ENCODE peak calls at places on chromosomes 5 and 9, in six cellular contexts. One of them, this sample, is unnamed.

GRCh38 chr9:104984121-104984520 is 56.2 kb upstream of the ABCA1 start:
- DNase-seq in IMR-90: no peak
- DNase-seq in mesendoderm: no peak
- DNase-seq in H1: no peak
- DNase-seq in mesenchymal stem cell: no peak
- DNase-seq in neuronal stem cell: no peak
- DNase-seq in this sample: no peak

GRCh38 chr5:17222679-17223078 is 5.2 kb downstream of the BASP1 start:
- DNase-seq in mesendoderm: no peak
- DNase-seq in mesenchymal stem cell: peak
- DNase-seq in H1: no peak
- DNase-seq in neuronal stem cell: no peak
- DNase-seq in IMR-90: no peak
- DNase-seq in this sample: no peak

GRCh38 chr5:147805030-147805454 is 22.5 kb upstream of the JAKMIP2 start:
- DNase-seq in mesenchymal stem cell: peak
- DNase-seq in neuronal stem cell: no peak
- DNase-seq in mesendoderm: no peak
- DNase-seq in IMR-90: no peak
- DNase-seq in H1: no peak
- DNase-seq in this sample: no peak

GRCh38 chr5:79694652-79695051 is 5.0 kb downstream of the CMYA5 start:
- DNase-seq in IMR-90: peak
- DNase-seq in mesenchymal stem cell: no peak
- DNase-seq in mesendoderm: peak
- DNase-seq in neuronal stem cell: no peak
- DNase-seq in H1: no peak
- DNase-seq in this sample: no peak

GRCh38 chr9:109517798-109518435 is 19.8 kb upstream of the PTPN3 start:
- DNase-seq in IMR-90: no peak
- DNase-seq in mesendoderm: no peak
- DNase-seq in neuronal stem cell: no peak
- DNase-seq in mesenchymal stem cell: no peak
- DNase-seq in H1: no peak
- DNase-seq in this sample: no peak

GRCh38 chr5:120848883-120849282 is 384.8 kb downstream of the PRR16 start:
- DNase-seq in H1: no peak
- DNase-seq in neuronal stem cell: no peak
- DNase-seq in mesenchymal stem cell: no peak
- DNase-seq in IMR-90: no peak
- DNase-seq in mesendoderm: peak
- DNase-seq in this sample: peak

GRCh38 chr5:170219615-170220014 is 13.2 kb upstream of the C5orf58 start:
- DNase-seq in neuronal stem cell: no peak
- DNase-seq in mesenchymal stem cell: peak
- DNase-seq in IMR-90: peak
- DNase-seq in H1: no peak
- DNase-seq in mesendoderm: peak
- DNase-seq in this sample: no peak

GRCh38 chr9:84371737-84372136 is 31.2 kb upstream of the SLC28A3 start:
- DNase-seq in mesenchymal stem cell: peak
- DNase-seq in mesendoderm: no peak
- DNase-seq in IMR-90: peak
- DNase-seq in H1: no peak
- DNase-seq in neuronal stem cell: no peak
- DNase-seq in this sample: no peak

GRCh38 chr9:108673386-108673785 is 182.4 kb downstream of the ACTL7B start:
- DNase-seq in mesenchymal stem cell: no peak
- DNase-seq in neuronal stem cell: no peak
- DNase-seq in IMR-90: no peak
- DNase-seq in H1: no peak
- DNase-seq in mesendoderm: no peak
- DNase-seq in this sample: no peak

GRCh38 chr5:121581588-121581987 is 270.1 kb upstream of the FTMT start:
- DNase-seq in neuronal stem cell: no peak
- DNase-seq in mesendoderm: no peak
- DNase-seq in mesenchymal stem cell: no peak
- DNase-seq in H1: no peak
- DNase-seq in IMR-90: no peak
- DNase-seq in this sample: no peak

GRCh38 chr9:131677445-131678180 is 62.3 kb downstream of the RAPGEF1 start:
- DNase-seq in mesendoderm: no peak
- DNase-seq in neuronal stem cell: no peak
- DNase-seq in H1: no peak
- DNase-seq in mesenchymal stem cell: peak
- DNase-seq in IMR-90: peak
- DNase-seq in this sample: no peak
- H3K4ac ChIP-seq in mesendoderm: no peak
- H3K4ac ChIP-seq in neuronal stem cell: no peak
- H3K4ac ChIP-seq in H1: peak
- H3K4ac ChIP-seq in mesenchymal stem cell: no peak
- H3K4ac ChIP-seq in IMR-90: peak
- H3K4ac ChIP-seq in this sample: no peak

GRCh38 chr9:34992376-34992951 is 2.9 kb downstream of the DNAJB5 start:
- DNase-seq in mesendoderm: peak
- DNase-seq in IMR-90: peak
- DNase-seq in H1: no peak
- DNase-seq in neuronal stem cell: no peak
- DNase-seq in mesenchymal stem cell: peak
- DNase-seq in this sample: peak
- H3K4ac ChIP-seq in mesendoderm: no peak
- H3K4ac ChIP-seq in IMR-90: peak
- H3K4ac ChIP-seq in H1: peak
- H3K4ac ChIP-seq in neuronal stem cell: no peak
- H3K4ac ChIP-seq in mesenchymal stem cell: peak
- H3K4ac ChIP-seq in this sample: no peak

DNA sequence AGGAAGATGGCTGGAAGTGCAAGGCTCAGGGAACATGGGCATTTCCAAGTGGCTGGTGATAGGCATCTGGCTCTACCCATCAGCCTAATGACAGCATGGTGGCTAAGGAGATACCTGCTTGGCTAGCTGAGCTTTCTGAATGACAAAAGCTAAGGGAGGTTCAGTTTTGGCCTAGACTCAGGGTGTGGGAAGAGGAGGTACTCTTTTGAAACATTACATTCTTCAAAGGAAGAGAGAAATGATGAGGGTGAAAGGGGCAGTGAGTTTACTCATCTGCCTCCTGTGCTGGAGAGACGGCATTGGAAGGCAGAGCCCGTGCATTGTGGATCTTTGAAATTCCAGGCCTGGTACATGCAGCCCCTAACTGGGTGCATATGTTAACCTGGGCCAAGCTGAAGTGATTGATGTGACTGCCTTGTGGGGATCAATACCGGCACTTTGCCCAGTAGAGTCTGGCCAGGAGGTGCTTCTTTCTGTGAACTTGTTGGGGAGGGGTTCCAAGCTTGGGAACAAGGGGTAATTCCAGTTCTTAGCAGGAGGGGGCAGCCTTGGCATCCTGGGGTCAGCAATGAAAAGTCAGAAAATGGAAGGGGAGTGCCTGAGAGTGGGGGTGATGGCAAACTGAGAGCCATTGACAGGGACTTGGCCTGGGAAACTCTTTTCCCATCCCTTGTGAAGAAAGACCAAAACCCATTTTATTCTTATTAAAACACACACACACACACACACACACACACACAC is 108.6 kb downstream of the ACER2 start:
- DNase-seq in mesendoderm: peak
- DNase-seq in H1: peak
- DNase-seq in neuronal stem cell: no peak
- DNase-seq in IMR-90: no peak
- DNase-seq in mesenchymal stem cell: no peak
- DNase-seq in this sample: peak
- H3K4ac ChIP-seq in mesendoderm: no peak
- H3K4ac ChIP-seq in H1: no peak
- H3K4ac ChIP-seq in neuronal stem cell: no peak
- H3K4ac ChIP-seq in IMR-90: no peak
- H3K4ac ChIP-seq in mesenchymal stem cell: no peak
- H3K4ac ChIP-seq in this sample: no peak

DNA sequence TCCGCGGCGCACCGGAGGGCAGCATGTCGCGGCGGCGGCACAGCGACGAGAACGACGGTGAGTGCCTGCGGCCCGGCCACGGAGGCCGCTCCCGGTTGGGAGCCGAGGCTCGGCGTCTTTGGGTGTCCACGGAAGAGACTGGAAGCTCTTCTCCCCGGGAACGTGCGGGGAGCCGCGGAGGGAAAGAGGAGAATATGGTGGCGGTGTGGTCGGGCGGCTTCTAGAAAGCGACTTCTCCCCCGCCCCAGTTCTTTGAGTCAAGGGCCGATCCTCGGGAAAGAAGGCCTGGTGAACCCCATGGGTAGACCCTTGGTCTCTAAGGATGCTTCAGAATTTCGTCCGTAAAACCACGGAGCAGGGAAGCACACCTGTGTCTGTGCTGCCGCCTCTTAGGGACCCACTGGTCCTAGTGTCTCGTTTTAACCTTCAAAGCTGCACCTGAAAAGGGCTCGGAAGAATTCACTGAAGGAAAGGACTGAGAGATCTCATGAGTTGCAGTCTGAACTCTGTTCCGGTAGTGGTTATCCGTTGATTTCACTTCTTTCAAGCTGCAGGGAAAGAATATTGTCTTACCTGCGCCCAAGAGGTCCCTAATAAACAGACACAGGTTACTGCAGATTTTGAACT is 351 bp downstream of the NCBP1 start:
- DNase-seq in mesenchymal stem cell: no peak
- DNase-seq in mesendoderm: no peak
- DNase-seq in H1: no peak
- DNase-seq in IMR-90: peak
- DNase-seq in neuronal stem cell: no peak
- DNase-seq in this sample: no peak
- H3K4ac ChIP-seq in mesenchymal stem cell: peak
- H3K4ac ChIP-seq in mesendoderm: peak
- H3K4ac ChIP-seq in H1: no peak
- H3K4ac ChIP-seq in IMR-90: peak
- H3K4ac ChIP-seq in neuronal stem cell: no peak
- H3K4ac ChIP-seq in this sample: no peak

DNA sequence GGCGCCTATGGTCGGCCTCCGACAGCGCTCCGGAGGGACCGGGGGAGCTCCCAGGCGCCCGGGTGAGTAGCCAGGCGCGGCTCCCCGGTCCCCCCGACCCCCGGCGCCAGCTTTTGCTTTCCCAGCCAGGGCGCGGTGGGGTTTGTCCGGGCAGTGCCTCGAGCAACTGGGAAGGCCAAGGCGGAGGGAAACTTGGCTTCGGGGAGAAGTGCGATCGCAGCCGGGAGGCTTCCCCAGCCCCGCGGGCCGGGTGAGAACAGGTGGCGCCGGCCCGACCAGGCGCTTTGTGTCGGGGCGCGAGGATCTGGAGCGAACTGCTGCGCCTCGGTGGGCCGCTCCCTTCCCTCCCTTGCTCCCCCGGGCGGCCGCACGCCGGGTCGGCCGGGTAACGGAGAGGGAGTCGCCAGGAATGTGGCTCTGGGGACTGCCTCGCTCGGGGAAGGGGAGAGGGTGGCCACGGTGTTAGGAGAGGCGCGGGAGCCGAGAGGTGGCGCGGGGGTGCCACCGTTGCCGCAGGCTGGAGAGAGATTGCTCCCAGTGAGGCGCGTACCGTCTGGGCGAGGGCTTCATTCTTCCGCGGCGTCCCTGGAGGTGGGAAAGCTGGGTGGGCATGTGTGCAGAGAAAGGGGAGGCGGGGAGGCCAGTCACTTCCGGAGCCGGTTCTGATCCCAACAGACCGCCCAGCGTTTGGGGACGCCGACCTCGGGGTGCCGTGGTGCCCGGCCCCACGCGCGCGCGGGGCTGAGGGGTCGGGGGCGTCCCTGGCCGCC is 564 bp downstream of the DAPK1 start:
- DNase-seq in IMR-90: no peak
- DNase-seq in mesendoderm: peak
- DNase-seq in mesenchymal stem cell: peak
- DNase-seq in neuronal stem cell: peak
- DNase-seq in H1: no peak
- DNase-seq in this sample: peak
- H3K4ac ChIP-seq in IMR-90: no peak
- H3K4ac ChIP-seq in mesendoderm: peak
- H3K4ac ChIP-seq in mesenchymal stem cell: no peak
- H3K4ac ChIP-seq in neuronal stem cell: peak
- H3K4ac ChIP-seq in H1: peak
- H3K4ac ChIP-seq in this sample: no peak

GRCh38 chr9:122822056-122822455 is 6.3 kb downstream of the PDCL start:
- DNase-seq in H1: no peak
- DNase-seq in mesendoderm: no peak
- DNase-seq in mesenchymal stem cell: no peak
- DNase-seq in IMR-90: no peak
- DNase-seq in neuronal stem cell: no peak
- DNase-seq in this sample: no peak

GRCh38 chr9:122832194-122832593 is 3.8 kb upstream of the PDCL start:
- DNase-seq in mesenchymal stem cell: no peak
- DNase-seq in H1: no peak
- DNase-seq in mesendoderm: no peak
- DNase-seq in IMR-90: no peak
- DNase-seq in neuronal stem cell: no peak
- DNase-seq in this sample: no peak

GRCh38 chr9:122822958-122823357 is 5.4 kb downstream of the PDCL start:
- DNase-seq in mesendoderm: no peak
- DNase-seq in mesenchymal stem cell: no peak
- DNase-seq in neuronal stem cell: no peak
- DNase-seq in H1: no peak
- DNase-seq in IMR-90: no peak
- DNase-seq in this sample: no peak

GRCh38 chr9:122827759-122828090 is 663 bp downstream of the PDCL start:
- DNase-seq in IMR-90: peak
- DNase-seq in H1: no peak
- DNase-seq in mesenchymal stem cell: peak
- DNase-seq in neuronal stem cell: no peak
- DNase-seq in mesendoderm: peak
- DNase-seq in this sample: no peak
- H3K4ac ChIP-seq in IMR-90: peak
- H3K4ac ChIP-seq in H1: no peak
- H3K4ac ChIP-seq in mesenchymal stem cell: no peak
- H3K4ac ChIP-seq in neuronal stem cell: no peak
- H3K4ac ChIP-seq in mesendoderm: no peak
- H3K4ac ChIP-seq in this sample: no peak